ENCODE peak calls at places on chromosome 12, in nine cellular contexts. M is thyroid gland; W is stimulated activated CD4-positive, alpha-beta T cell treated with anti-CD3 and anti-CD28 coated beads, Interleukin-15, amount 100 ng/mL, for 48 hours; Y is substantia nigra; O is IMR-90; J is RPMI8226; I is esophagus squamous epithelium; B is bronchial epithelial cell; K is stimulated activated CD8-positive, alpha-beta memory T cell treated with anti-CD3 and anti-CD28 coated beads, Interleukin-4, amount 100 ng/mL, for 1 hour. F is an unnamed sample.

GRCh38 chr12:14981049-14981448 is 8.2 kb downstream of the PDE6H start:
- DNase-seq in M (no peak), W (no peak), Y (no peak), O (no peak), J (no peak), I (no peak), B (no peak), K (no peak), F (no peak)

GRCh38 chr12:29743072-29743471 is 40.7 kb downstream of the TMTC1 start:
- DNase-seq in M (no peak), W (no peak), Y (no peak), O (no peak), J (no peak), I (no peak), B (peak), K (no peak), F (no peak)

GRCh38 chr12:119868992-119869391 is 8.1 kb downstream of the CIT start:
- DNase-seq in M (no peak), W (no peak), Y (no peak), O (peak), J (no peak), I (no peak), B (peak), K (no peak), F (peak)

GRCh38 chr12:120663741-120664140 is 23.2 kb upstream of the MLEC start:
- DNase-seq in M (no peak), W (no peak), Y (no peak), O (no peak), J (no peak), I (no peak), B (no peak), K (no peak), F (no peak)

GRCh38 chr12:538731-539539 is 79.2 kb downstream of the B4GALNT3 start:
- DNase-seq in M (peak), W (no peak), Y (peak), O (peak), J (peak), I (no peak), B (peak), K (peak), F (peak)

GRCh38 chr12:58453306-58453705 is 467.0 kb downstream of the LRIG3 start:
- DNase-seq in M (no peak), W (no peak), Y (no peak), O (no peak), J (no peak), I (no peak), B (no peak), K (no peak), F (no peak)

GRCh38 chr12:107622005-107622404 is 63.6 kb upstream of the PWP1 start:
- DNase-seq in M (no peak), W (no peak), Y (no peak), O (peak), J (peak), I (no peak), B (peak), K (no peak), F (peak)

GRCh38 chr12:56160160-56160763 is 2.1 kb downstream of the MYL6 start:
- DNase-seq in M (no peak), W (peak), Y (no peak), O (peak), J (no peak), I (no peak), B (peak), K (no peak), F (peak)

GRCh38 chr12:49636979-49637378 is 13.6 kb downstream of the PRPF40B start:
- DNase-seq in M (peak), W (peak), Y (peak), O (peak), J (peak), I (no peak), B (peak), K (peak), F (peak)

GRCh38 chr12:66367015-66367667 is 64.8 kb downstream of the HELB start:
- DNase-seq in M (no peak), W (no peak), Y (no peak), O (no peak), J (peak), I (no peak), B (no peak), K (no peak), F (no peak)

GRCh38 chr12:15485466-15485865 is 163.2 kb downstream of the PTPRO start:
- DNase-seq in M (no peak), W (no peak), Y (no peak), O (no peak), J (no peak), I (no peak), B (no peak), K (no peak), F (no peak)

GRCh38 chr12:92953747-92954146 is 24.7 kb upstream of the EEA1 start:
- DNase-seq in M (no peak), W (no peak), Y (no peak), O (no peak), J (no peak), I (no peak), B (no peak), K (no peak), F (no peak)